ENCODE peak calls at places on chromosomes 7 and 10, in seven cellular contexts. A, S, Z, I, U, P and F are unnamed samples.

GRCh38 chr7:23175820-23176385 is 5.9 kb upstream of the NUP42 start:
- DNase-seq in Z (no peak), P (no peak), S (no peak), A (no peak), I (no peak), U (no peak), F (no peak)

GRCh38 chr10:6117711-6118110 is 28.9 kb downstream of the RBM17 start:
- DNase-seq in A (no peak), U (no peak), I (no peak), S (no peak), P (no peak), Z (no peak), F (no peak)

GRCh38 chr10:14609178-14609577 is 165.5 kb downstream of the FAM107B start:
- DNase-seq in I (no peak), A (no peak), S (no peak), Z (no peak), U (no peak), P (no peak), F (no peak)

GRCh38 chr7:2873686-2874551 is 29.8 kb upstream of the GNA12 start:
- DNase-seq in S (no peak), I (peak), U (no peak), A (no peak), Z (peak), P (no peak), F (no peak)

GRCh38 chr7:70098133-70098561 is 499.9 kb downstream of the AUTS2 start:
- DNase-seq in P (no peak), Z (no peak), S (no peak), A (no peak), I (no peak), U (no peak), F (no peak)

GRCh38 chr10:112585052-112585451 is 138.0 kb downstream of the VTI1A start:
- DNase-seq in I (no peak), S (no peak), A (no peak), P (no peak), Z (peak), U (no peak), F (no peak)

GRCh38 chr10:131532745-131533341 is 221.3 kb upstream of the TCERG1L start:
- DNase-seq in P (no peak), A (no peak), S (no peak), Z (no peak), U (no peak), I (no peak), F (no peak)

GRCh38 chr10:70601775-70602174 is 766 bp downstream of the PRF1 start:
- DNase-seq in I (no peak), S (no peak), Z (no peak), A (no peak), U (no peak), P (no peak), F (no peak)

GRCh38 chr7:48312151-48312550 is 140.9 kb downstream of the ABCA13 start:
- DNase-seq in A (no peak), S (no peak), I (no peak), Z (no peak), P (no peak), U (no peak), F (no peak)

GRCh38 chr7:140062118-140062527 is 628 bp downstream of the PARP12 start:
- DNase-seq in I (no peak), U (peak), A (peak), Z (no peak), P (peak), S (peak), F (no peak)

GRCh38 chr10:124637746-124638145 is 106.4 kb downstream of the FAM53B start:
- DNase-seq in S (no peak), A (no peak), Z (no peak), U (no peak), I (no peak), P (no peak), F (no peak)
- H3K27ac ChIP-seq in S (no peak), A (peak), Z (no peak), U (no peak), I (no peak), P (peak), F (no peak)

DNA sequence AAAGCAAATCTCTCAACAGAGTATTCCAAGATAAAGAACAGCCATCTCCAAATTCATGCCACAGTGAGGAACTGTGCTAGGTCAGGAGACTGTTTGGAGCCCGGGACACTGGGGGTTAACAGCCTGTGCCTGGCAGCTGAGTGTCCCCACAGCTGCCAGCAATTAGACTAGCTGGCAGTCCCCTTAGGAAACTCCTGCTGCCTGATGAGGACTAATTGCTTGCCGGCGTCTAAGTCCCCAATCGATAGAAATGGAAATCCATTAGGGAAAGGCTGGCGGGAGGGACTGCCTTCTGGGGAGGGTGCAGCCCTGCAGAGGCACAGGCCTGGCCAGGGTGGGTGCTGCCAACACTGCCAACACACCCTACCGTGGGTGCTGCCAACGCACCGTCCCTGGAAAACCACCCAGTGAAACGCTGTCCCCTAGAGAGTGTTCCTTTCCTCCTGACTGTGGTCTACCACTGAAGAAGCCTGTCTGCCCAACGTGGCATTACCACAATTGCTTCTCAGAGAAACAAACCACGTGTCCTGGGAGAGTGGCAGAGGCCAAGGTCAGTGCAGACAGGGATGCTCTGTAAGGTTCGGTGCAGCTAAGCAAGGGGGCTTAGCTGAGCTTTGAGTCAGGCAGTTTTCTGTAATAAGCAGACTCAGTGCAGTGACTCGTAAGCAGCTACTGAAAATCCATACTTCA is 60.7 kb downstream of the XRCC2 start:
- DNase-seq in U (no peak), P (no peak), I (peak), S (no peak), A (no peak), Z (no peak), F (peak)
- H3K27ac ChIP-seq in U (no peak), P (no peak), I (no peak), S (no peak), A (no peak), Z (no peak), F (no peak)

GRCh38 chr7:64999165-65000004 is 7.1 kb downstream of the ERV3-1 start:
- DNase-seq in U (no peak), P (no peak), S (no peak), Z (peak), I (no peak), A (no peak), F (no peak)
- H3K27ac ChIP-seq in U (peak), P (no peak), S (peak), Z (peak), I (no peak), A (no peak), F (no peak)

GRCh38 chr10:63265646-63266207 is 132.6 kb downstream of the NRBF2 start:
- DNase-seq in S (no peak), A (no peak), I (no peak), Z (no peak), U (no peak), P (no peak), F (no peak)
- H3K27ac ChIP-seq in S (peak), A (peak), I (peak), Z (peak), U (peak), P (peak), F (peak)

GRCh38 chr10:48636901-48637300 is 32.0 kb upstream of the ARHGAP22 start:
- DNase-seq in Z (no peak), I (no peak), A (no peak), U (no peak), S (no peak), P (no peak), F (no peak)

GRCh38 chr10:48639646-48640045 is 34.8 kb upstream of the ARHGAP22 start:
- DNase-seq in Z (no peak), S (no peak), U (no peak), A (no peak), P (no peak), I (no peak), F (no peak)

GRCh38 chr10:48638739-48639527 is 34.1 kb upstream of the ARHGAP22 start:
- DNase-seq in U (no peak), I (no peak), S (no peak), A (no peak), Z (no peak), P (no peak), F (no peak)

GRCh38 chr10:48636231-48636630 is 31.4 kb upstream of the ARHGAP22 start:
- DNase-seq in I (no peak), S (no peak), A (no peak), U (no peak), P (no peak), Z (no peak), F (no peak)

DNA sequence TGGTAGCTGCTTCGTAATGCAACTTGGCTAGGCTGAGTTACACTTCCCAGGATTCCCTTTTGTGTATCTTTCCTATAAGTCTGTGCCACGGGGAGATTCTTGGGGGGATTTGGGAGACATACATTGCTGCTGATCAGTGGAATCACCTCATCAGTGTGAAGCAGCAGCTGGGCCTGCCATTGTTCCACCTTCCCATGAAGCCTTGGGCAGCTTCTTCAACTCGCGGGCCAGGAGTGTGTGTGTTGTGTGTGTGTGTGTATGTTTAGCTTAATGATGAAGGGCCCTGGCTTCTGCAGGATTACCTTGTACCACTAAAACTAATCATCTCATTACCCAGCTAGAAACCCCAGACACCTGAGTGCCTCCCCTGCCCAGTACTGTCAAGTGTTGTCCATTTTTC is 33.3 kb upstream of the ARHGAP22 start:
- DNase-seq in S (no peak), Z (no peak), I (no peak), P (no peak), U (no peak), A (no peak), F (no peak)
- H3K27ac ChIP-seq in S (no peak), Z (no peak), I (no peak), P (no peak), U (no peak), A (no peak), F (no peak)

GRCh38 chr10:33123680-33124079 is 165.7 kb upstream of the ITGB1 start:
- DNase-seq in A (no peak), Z (no peak), P (no peak), U (no peak), S (no peak), I (no peak), F (no peak)

GRCh38 chr10:33120275-33120674 is 162.2 kb upstream of the ITGB1 start:
- DNase-seq in I (no peak), U (no peak), P (no peak), Z (no peak), S (no peak), A (no peak), F (no peak)

GRCh38 chr10:33125522-33125921 is 167.5 kb upstream of the ITGB1 start:
- DNase-seq in A (no peak), Z (no peak), S (no peak), P (no peak), I (no peak), U (no peak), F (no peak)

GRCh38 chr10:33120700-33121099 is 162.7 kb upstream of the ITGB1 start:
- DNase-seq in U (no peak), I (no peak), A (no peak), P (no peak), S (no peak), Z (no peak), F (no peak)

DNA sequence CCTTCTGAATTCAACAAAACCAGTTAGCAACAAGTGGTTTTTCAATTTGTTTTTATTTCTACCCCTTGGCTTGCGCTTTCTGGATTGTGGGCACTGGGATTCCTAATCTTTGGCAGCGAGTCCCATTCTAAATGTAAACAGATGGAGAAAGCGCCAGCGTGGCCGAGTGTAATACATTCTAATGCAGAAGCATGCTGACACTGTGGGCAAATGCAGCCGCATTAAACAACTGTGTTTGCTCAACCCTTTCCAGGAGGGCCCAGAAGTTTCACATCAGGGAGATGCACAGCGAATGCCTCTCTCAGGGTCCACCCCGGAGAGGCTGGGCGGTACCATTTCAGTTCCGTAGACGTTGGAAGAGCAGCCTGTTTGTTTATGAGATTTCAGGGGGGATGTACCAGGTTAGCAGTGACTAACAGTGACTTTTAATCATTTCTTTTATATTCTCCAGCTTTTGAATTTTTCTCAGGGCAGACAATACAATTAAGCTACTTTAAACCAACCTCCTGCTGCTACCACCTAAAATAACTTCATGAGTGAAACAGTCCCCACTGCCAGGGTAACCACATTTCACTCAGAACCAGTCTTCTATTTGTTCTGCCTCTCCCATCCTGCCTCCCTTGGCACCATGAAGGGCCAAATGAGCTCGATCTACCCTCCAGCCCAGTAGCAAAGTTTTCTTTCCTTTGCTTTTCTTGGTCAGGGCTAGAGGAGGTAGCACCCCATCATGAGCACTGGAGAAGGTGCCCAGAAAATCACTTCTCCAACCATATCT is 164.2 kb upstream of the ITGB1 start:
- DNase-seq in P (no peak), A (no peak), Z (peak), U (no peak), I (no peak), S (no peak), F (no peak)
- H3K27ac ChIP-seq in P (peak), A (peak), Z (peak), U (no peak), I (no peak), S (no peak), F (no peak)

GRCh38 chr10:33588974-33589600 is 254.6 kb upstream of the NRP1 start:
- DNase-seq in A (no peak), Z (no peak), P (no peak), S (no peak), U (no peak), I (no peak), F (no peak)
- H3K27ac ChIP-seq in A (no peak), Z (no peak), P (no peak), S (no peak), U (no peak), I (no peak), F (no peak)

GRCh38 chr10:35895331-35895730 is 253.2 kb upstream of the FZD8 start:
- DNase-seq in I (no peak), Z (no peak), U (no peak), P (no peak), A (no peak), S (no peak), F (no peak)
- H3K27ac ChIP-seq in I (no peak), Z (no peak), U (no peak), P (no peak), A (no peak), S (no peak), F (no peak)

GRCh38 chr10:79133386-79133785 is 64.6 kb downstream of the ZMIZ1 start:
- DNase-seq in A (no peak), U (no peak), S (no peak), Z (no peak), P (no peak), I (no peak), F (no peak)
- H3K27ac ChIP-seq in A (no peak), U (peak), S (peak), Z (no peak), P (no peak), I (no peak), F (no peak)